ENCODE peak calls at places on chromosome 17, in five cellular contexts. One of them, this sample, is unnamed.

GRCh38 chr17:50604470-50604869 is 30.2 kb upstream of the ABCC3 start:
- DNase-seq in GM04503: no peak
- DNase-seq in T-helper 1 cell: no peak
- DNase-seq in stimulated activated CD4-positive, alpha-beta T cell treated with anti-CD3 and anti-CD28 coated beads, Interleukin-4, amount 100 ng/mL, for 48 hours: no peak
- DNase-seq in AG08395: peak
- DNase-seq in this sample: no peak

GRCh38 chr17:1779571-1780074 is 17.8 kb downstream of the SERPINF1 start:
- DNase-seq in GM04503: peak
- DNase-seq in T-helper 1 cell: no peak
- DNase-seq in stimulated activated CD4-positive, alpha-beta T cell treated with anti-CD3 and anti-CD28 coated beads, Interleukin-4, amount 100 ng/mL, for 48 hours: no peak
- DNase-seq in AG08395: peak
- DNase-seq in this sample: no peak

GRCh38 chr17:82879241-82879640 is 39.4 kb upstream of the ZNF750 start:
- DNase-seq in GM04503: no peak
- DNase-seq in T-helper 1 cell: no peak
- DNase-seq in stimulated activated CD4-positive, alpha-beta T cell treated with anti-CD3 and anti-CD28 coated beads, Interleukin-4, amount 100 ng/mL, for 48 hours: no peak
- DNase-seq in AG08395: no peak
- DNase-seq in this sample: no peak

GRCh38 chr17:29880031-29880430 is 50.0 kb downstream of the SSH2 start:
- DNase-seq in GM04503: no peak
- DNase-seq in T-helper 1 cell: no peak
- DNase-seq in stimulated activated CD4-positive, alpha-beta T cell treated with anti-CD3 and anti-CD28 coated beads, Interleukin-4, amount 100 ng/mL, for 48 hours: no peak
- DNase-seq in AG08395: no peak
- DNase-seq in this sample: no peak

GRCh38 chr17:21302711-21303425 is 18.4 kb downstream of the MAP2K3 start:
- DNase-seq in GM04503: no peak
- DNase-seq in T-helper 1 cell: no peak
- DNase-seq in stimulated activated CD4-positive, alpha-beta T cell treated with anti-CD3 and anti-CD28 coated beads, Interleukin-4, amount 100 ng/mL, for 48 hours: no peak
- DNase-seq in AG08395: no peak
- DNase-seq in this sample: no peak

GRCh38 chr17:18139949-18140348 is 31.4 kb downstream of the MYO15A start:
- DNase-seq in GM04503: no peak
- DNase-seq in T-helper 1 cell: no peak
- DNase-seq in stimulated activated CD4-positive, alpha-beta T cell treated with anti-CD3 and anti-CD28 coated beads, Interleukin-4, amount 100 ng/mL, for 48 hours: no peak
- DNase-seq in AG08395: peak
- DNase-seq in this sample: no peak

GRCh38 chr17:17738901-17739300 is 57.6 kb downstream of the RAI1 start:
- DNase-seq in GM04503: no peak
- DNase-seq in T-helper 1 cell: no peak
- DNase-seq in stimulated activated CD4-positive, alpha-beta T cell treated with anti-CD3 and anti-CD28 coated beads, Interleukin-4, amount 100 ng/mL, for 48 hours: no peak
- DNase-seq in AG08395: no peak
- DNase-seq in this sample: no peak

GRCh38 chr17:81328925-81329278 is 33.8 kb upstream of the SLC38A10 start:
- DNase-seq in GM04503: no peak
- DNase-seq in T-helper 1 cell: no peak
- DNase-seq in stimulated activated CD4-positive, alpha-beta T cell treated with anti-CD3 and anti-CD28 coated beads, Interleukin-4, amount 100 ng/mL, for 48 hours: no peak
- DNase-seq in AG08395: no peak
- DNase-seq in this sample: no peak

GRCh38 chr17:68803122-68803615 is 152.0 kb downstream of the ABCA8 start:
- DNase-seq in GM04503: no peak
- DNase-seq in T-helper 1 cell: no peak
- DNase-seq in stimulated activated CD4-positive, alpha-beta T cell treated with anti-CD3 and anti-CD28 coated beads, Interleukin-4, amount 100 ng/mL, for 48 hours: no peak
- DNase-seq in AG08395: no peak
- DNase-seq in this sample: no peak

GRCh38 chr17:17860761-17861107 is 23.9 kb upstream of the SREBF1 start:
- DNase-seq in GM04503: no peak
- DNase-seq in T-helper 1 cell: no peak
- DNase-seq in stimulated activated CD4-positive, alpha-beta T cell treated with anti-CD3 and anti-CD28 coated beads, Interleukin-4, amount 100 ng/mL, for 48 hours: no peak
- DNase-seq in AG08395: no peak
- DNase-seq in this sample: no peak

GRCh38 chr17:79951361-79952264 is 84.1 kb downstream of the TBC1D16 start:
- DNase-seq in GM04503: peak
- DNase-seq in T-helper 1 cell: no peak
- DNase-seq in stimulated activated CD4-positive, alpha-beta T cell treated with anti-CD3 and anti-CD28 coated beads, Interleukin-4, amount 100 ng/mL, for 48 hours: no peak
- DNase-seq in AG08395: peak
- DNase-seq in this sample: no peak

GRCh38 chr17:49914664-49915063 is 54.3 kb upstream of the DLX4 start:
- DNase-seq in GM04503: no peak
- DNase-seq in T-helper 1 cell: no peak
- DNase-seq in stimulated activated CD4-positive, alpha-beta T cell treated with anti-CD3 and anti-CD28 coated beads, Interleukin-4, amount 100 ng/mL, for 48 hours: no peak
- DNase-seq in AG08395: no peak
- DNase-seq in this sample: no peak

GRCh38 chr17:35607239-35607817 is 20.2 kb downstream of the AP2B1 start:
- DNase-seq in GM04503: no peak
- DNase-seq in T-helper 1 cell: no peak
- DNase-seq in stimulated activated CD4-positive, alpha-beta T cell treated with anti-CD3 and anti-CD28 coated beads, Interleukin-4, amount 100 ng/mL, for 48 hours: no peak
- DNase-seq in AG08395: no peak
- DNase-seq in this sample: no peak

GRCh38 chr17:81601525-81602120 is 35.3 kb downstream of the NPLOC4 start:
- DNase-seq in GM04503: no peak
- DNase-seq in T-helper 1 cell: no peak
- DNase-seq in stimulated activated CD4-positive, alpha-beta T cell treated with anti-CD3 and anti-CD28 coated beads, Interleukin-4, amount 100 ng/mL, for 48 hours: peak
- DNase-seq in AG08395: peak
- DNase-seq in this sample: peak

GRCh38 chr17:45228121-45228941 is 6.6 kb downstream of the FMNL1 start:
- DNase-seq in GM04503: no peak
- DNase-seq in T-helper 1 cell: no peak
- DNase-seq in stimulated activated CD4-positive, alpha-beta T cell treated with anti-CD3 and anti-CD28 coated beads, Interleukin-4, amount 100 ng/mL, for 48 hours: peak
- DNase-seq in AG08395: no peak
- DNase-seq in this sample: no peak

This sample was measured in naive thymus-derived CD8-positive, alpha-beta T cell.